ENCODE peak calls at places on chromosome 17, in six cellular contexts. One of them, this sample, is unnamed.

GRCh38 chr17:76540381-76541300 is 797 bp downstream of the PRCD start:
- DNase-seq in EL: peak
- DNase-seq in iPS-NIHi11: peak
- DNase-seq in nucleus accumbens: peak
- DNase-seq in pulmonary artery endothelial cell: peak
- DNase-seq in germinal center: peak
- DNase-seq in this sample: peak

GRCh38 chr17:82037113-82037888 is at the start of gene DCXR:
- DNase-seq in EL: peak
- DNase-seq in iPS-NIHi11: peak
- DNase-seq in nucleus accumbens: peak
- DNase-seq in pulmonary artery endothelial cell: peak
- DNase-seq in germinal center: peak
- DNase-seq in this sample: peak

GRCh38 chr17:82350182-82351030 is 8.6 kb upstream of the TEX19 start:
- DNase-seq in EL: no peak
- DNase-seq in iPS-NIHi11: no peak
- DNase-seq in nucleus accumbens: no peak
- DNase-seq in pulmonary artery endothelial cell: no peak
- DNase-seq in germinal center: peak
- DNase-seq in this sample: no peak

GRCh38 chr17:82424863-82425159 is 6.4 kb upstream of the OGFOD3 start:
- DNase-seq in EL: no peak
- DNase-seq in iPS-NIHi11: no peak
- DNase-seq in nucleus accumbens: no peak
- DNase-seq in pulmonary artery endothelial cell: no peak
- DNase-seq in germinal center: no peak
- DNase-seq in this sample: no peak

GRCh38 chr17:35745749-35746320 is 7.2 kb downstream of the GAS2L2 start:
- DNase-seq in EL: no peak
- DNase-seq in iPS-NIHi11: no peak
- DNase-seq in nucleus accumbens: no peak
- DNase-seq in pulmonary artery endothelial cell: no peak
- DNase-seq in germinal center: no peak
- DNase-seq in this sample: no peak

GRCh38 chr17:56798916-56799315 is 34.8 kb downstream of the C17orf67 start:
- DNase-seq in EL: no peak
- DNase-seq in iPS-NIHi11: peak
- DNase-seq in nucleus accumbens: no peak
- DNase-seq in pulmonary artery endothelial cell: no peak
- DNase-seq in germinal center: no peak
- DNase-seq in this sample: no peak

GRCh38 chr17:1759529-1759928 is 2.3 kb upstream of the SERPINF1 start:
- DNase-seq in EL: no peak
- DNase-seq in iPS-NIHi11: no peak
- DNase-seq in nucleus accumbens: no peak
- DNase-seq in pulmonary artery endothelial cell: no peak
- DNase-seq in germinal center: no peak
- DNase-seq in this sample: no peak

GRCh38 chr17:70588003-70588402 is 418.7 kb downstream of the KCNJ2 start:
- DNase-seq in EL: no peak
- DNase-seq in iPS-NIHi11: no peak
- DNase-seq in nucleus accumbens: no peak
- DNase-seq in pulmonary artery endothelial cell: no peak
- DNase-seq in germinal center: no peak
- DNase-seq in this sample: no peak

GRCh38 chr17:11285946-11286345 is 44.9 kb downstream of the SHISA6 start:
- DNase-seq in EL: no peak
- DNase-seq in iPS-NIHi11: no peak
- DNase-seq in nucleus accumbens: no peak
- DNase-seq in pulmonary artery endothelial cell: no peak
- DNase-seq in germinal center: no peak
- DNase-seq in this sample: no peak

GRCh38 chr17:50270430-50271172 is 3.7 kb upstream of the TMEM92 start:
- DNase-seq in EL: peak
- DNase-seq in iPS-NIHi11: peak
- DNase-seq in nucleus accumbens: no peak
- DNase-seq in pulmonary artery endothelial cell: no peak
- DNase-seq in germinal center: no peak
- DNase-seq in this sample: peak

GRCh38 chr17:15884731-15885130 is 60.2 kb upstream of the ADORA2B start:
- DNase-seq in EL: peak
- DNase-seq in iPS-NIHi11: no peak
- DNase-seq in nucleus accumbens: no peak
- DNase-seq in pulmonary artery endothelial cell: no peak
- DNase-seq in germinal center: no peak
- DNase-seq in this sample: no peak

GRCh38 chr17:32496348-32497078 is 9.7 kb downstream of the CDK5R1 start:
- DNase-seq in EL: peak
- DNase-seq in iPS-NIHi11: no peak
- DNase-seq in nucleus accumbens: no peak
- DNase-seq in pulmonary artery endothelial cell: no peak
- DNase-seq in germinal center: no peak
- DNase-seq in this sample: no peak

GRCh38 chr17:17994271-17994670 is 21.6 kb downstream of the DRC3 start:
- DNase-seq in EL: peak
- DNase-seq in iPS-NIHi11: peak
- DNase-seq in nucleus accumbens: no peak
- DNase-seq in pulmonary artery endothelial cell: no peak
- DNase-seq in germinal center: peak
- DNase-seq in this sample: no peak

GRCh38 chr17:73030501-73030911 is 62.0 kb downstream of the SLC39A11 start:
- DNase-seq in EL: no peak
- DNase-seq in iPS-NIHi11: no peak
- DNase-seq in nucleus accumbens: no peak
- DNase-seq in pulmonary artery endothelial cell: no peak
- DNase-seq in germinal center: no peak
- DNase-seq in this sample: no peak

GRCh38 chr17:80901319-80901718 is 90.3 kb upstream of the CHMP6 start:
- DNase-seq in EL: no peak
- DNase-seq in iPS-NIHi11: no peak
- DNase-seq in nucleus accumbens: no peak
- DNase-seq in pulmonary artery endothelial cell: peak
- DNase-seq in germinal center: no peak
- DNase-seq in this sample: no peak

GRCh38 chr17:63760771-63761539 is 12.4 kb downstream of the CCDC47 start:
- DNase-seq in EL: peak
- DNase-seq in iPS-NIHi11: no peak
- DNase-seq in nucleus accumbens: no peak
- DNase-seq in pulmonary artery endothelial cell: no peak
- DNase-seq in germinal center: no peak
- DNase-seq in this sample: no peak

GRCh38 chr17:56665864-56666263 is 72.4 kb downstream of the NOG start:
- DNase-seq in EL: no peak
- DNase-seq in iPS-NIHi11: no peak
- DNase-seq in nucleus accumbens: no peak
- DNase-seq in pulmonary artery endothelial cell: no peak
- DNase-seq in germinal center: no peak
- DNase-seq in this sample: no peak

GRCh38 chr17:39695089-39695474 is 4.8 kb upstream of the ERBB2 start:
- DNase-seq in EL: no peak
- DNase-seq in iPS-NIHi11: no peak
- DNase-seq in nucleus accumbens: no peak
- DNase-seq in pulmonary artery endothelial cell: no peak
- DNase-seq in germinal center: no peak
- DNase-seq in this sample: no peak

GRCh38 chr17:2195729-2196128 is 107.9 kb downstream of the SMG6 start:
- DNase-seq in EL: no peak
- DNase-seq in iPS-NIHi11: no peak
- DNase-seq in nucleus accumbens: no peak
- DNase-seq in pulmonary artery endothelial cell: no peak
- DNase-seq in germinal center: no peak
- DNase-seq in this sample: no peak

GRCh38 chr17:56943505-56944125 is 17.2 kb downstream of the COIL start:
- DNase-seq in EL: peak
- DNase-seq in iPS-NIHi11: no peak
- DNase-seq in nucleus accumbens: no peak
- DNase-seq in pulmonary artery endothelial cell: no peak
- DNase-seq in germinal center: no peak
- DNase-seq in this sample: no peak

GRCh38 chr17:20955437-20956323 is 87.1 kb downstream of the USP22 start:
- DNase-seq in EL: peak
- DNase-seq in iPS-NIHi11: no peak
- DNase-seq in nucleus accumbens: no peak
- DNase-seq in pulmonary artery endothelial cell: no peak
- DNase-seq in germinal center: no peak
- DNase-seq in this sample: no peak

GRCh38 chr17:17685775-17686291 is 4.6 kb downstream of the RAI1 start:
- DNase-seq in EL: peak
- DNase-seq in iPS-NIHi11: no peak
- DNase-seq in nucleus accumbens: no peak
- DNase-seq in pulmonary artery endothelial cell: peak
- DNase-seq in germinal center: no peak
- DNase-seq in this sample: peak

GRCh38 chr17:39688945-39689344 is 1.1 kb upstream of the PGAP3 start:
- DNase-seq in EL: no peak
- DNase-seq in iPS-NIHi11: peak
- DNase-seq in nucleus accumbens: no peak
- DNase-seq in pulmonary artery endothelial cell: no peak
- DNase-seq in germinal center: no peak
- DNase-seq in this sample: no peak

GRCh38 chr17:57747221-57748017 is 2.3 kb upstream of the CCDC182 start:
- DNase-seq in EL: peak
- DNase-seq in iPS-NIHi11: peak
- DNase-seq in nucleus accumbens: no peak
- DNase-seq in pulmonary artery endothelial cell: peak
- DNase-seq in germinal center: peak
- DNase-seq in this sample: no peak

GRCh38 chr17:83089322-83090156 is 10.1 kb downstream of the METRNL start:
- DNase-seq in EL: no peak
- DNase-seq in iPS-NIHi11: no peak
- DNase-seq in nucleus accumbens: no peak
- DNase-seq in pulmonary artery endothelial cell: no peak
- DNase-seq in germinal center: no peak
- DNase-seq in this sample: no peak

GRCh38 chr17:21304091-21304490 is 19.6 kb downstream of the MAP2K3 start:
- DNase-seq in EL: no peak
- DNase-seq in iPS-NIHi11: peak
- DNase-seq in nucleus accumbens: no peak
- DNase-seq in pulmonary artery endothelial cell: no peak
- DNase-seq in germinal center: no peak
- DNase-seq in this sample: peak

GRCh38 chr17:39152134-39152884 is 872 bp upstream of the PLXDC1 start:
- DNase-seq in EL: no peak
- DNase-seq in iPS-NIHi11: peak
- DNase-seq in nucleus accumbens: peak
- DNase-seq in pulmonary artery endothelial cell: no peak
- DNase-seq in germinal center: no peak
- DNase-seq in this sample: no peak

GRCh38 chr17:32927201-32927723 is 691 bp upstream of the TMEM98 start:
- DNase-seq in EL: peak
- DNase-seq in iPS-NIHi11: no peak
- DNase-seq in nucleus accumbens: no peak
- DNase-seq in pulmonary artery endothelial cell: peak
- DNase-seq in germinal center: no peak
- DNase-seq in this sample: no peak

GRCh38 chr17:35715416-35715815 is 16.0 kb upstream of the RASL10B start:
- DNase-seq in EL: no peak
- DNase-seq in iPS-NIHi11: no peak
- DNase-seq in nucleus accumbens: no peak
- DNase-seq in pulmonary artery endothelial cell: no peak
- DNase-seq in germinal center: no peak
- DNase-seq in this sample: no peak

GRCh38 chr17:39736319-39737165 is 1.2 kb upstream of the GRB7 start:
- DNase-seq in EL: no peak
- DNase-seq in iPS-NIHi11: no peak
- DNase-seq in nucleus accumbens: no peak
- DNase-seq in pulmonary artery endothelial cell: no peak
- DNase-seq in germinal center: no peak
- DNase-seq in this sample: no peak

GRCh38 chr17:1588781-1589585 is 26.4 kb upstream of the PITPNA start:
- DNase-seq in EL: no peak
- DNase-seq in iPS-NIHi11: peak
- DNase-seq in nucleus accumbens: no peak
- DNase-seq in pulmonary artery endothelial cell: no peak
- DNase-seq in germinal center: no peak
- DNase-seq in this sample: no peak

GRCh38 chr17:79951361-79952264 is 84.1 kb downstream of the TBC1D16 start:
- DNase-seq in EL: peak
- DNase-seq in iPS-NIHi11: no peak
- DNase-seq in nucleus accumbens: peak
- DNase-seq in pulmonary artery endothelial cell: no peak
- DNase-seq in germinal center: no peak
- DNase-seq in this sample: peak

GRCh38 chr17:77634710-77635109 is 323.8 kb upstream of the TNRC6C start:
- DNase-seq in EL: no peak
- DNase-seq in iPS-NIHi11: no peak
- DNase-seq in nucleus accumbens: no peak
- DNase-seq in pulmonary artery endothelial cell: no peak
- DNase-seq in germinal center: no peak
- DNase-seq in this sample: peak

GRCh38 chr17:83203073-83203471 is 123.7 kb downstream of the METRNL start:
- DNase-seq in EL: peak
- DNase-seq in iPS-NIHi11: no peak
- DNase-seq in nucleus accumbens: no peak
- DNase-seq in pulmonary artery endothelial cell: no peak
- DNase-seq in germinal center: no peak
- DNase-seq in this sample: peak

GRCh38 chr17:79044462-79044861 is 20.5 kb downstream of the C1QTNF1 start:
- DNase-seq in EL: no peak
- DNase-seq in iPS-NIHi11: no peak
- DNase-seq in nucleus accumbens: no peak
- DNase-seq in pulmonary artery endothelial cell: no peak
- DNase-seq in germinal center: no peak
- DNase-seq in this sample: no peak

GRCh38 chr17:60039509-60040442 is 38.9 kb downstream of the HEATR6 start:
- DNase-seq in EL: no peak
- DNase-seq in iPS-NIHi11: no peak
- DNase-seq in nucleus accumbens: no peak
- DNase-seq in pulmonary artery endothelial cell: no peak
- DNase-seq in germinal center: no peak
- DNase-seq in this sample: no peak

GRCh38 chr17:68832140-68832871 is 122.9 kb downstream of the ABCA8 start:
- DNase-seq in EL: no peak
- DNase-seq in iPS-NIHi11: no peak
- DNase-seq in nucleus accumbens: no peak
- DNase-seq in pulmonary artery endothelial cell: no peak
- DNase-seq in germinal center: no peak
- DNase-seq in this sample: no peak

GRCh38 chr17:59387351-59388069 is 56.1 kb downstream of the YPEL2 start:
- DNase-seq in EL: no peak
- DNase-seq in iPS-NIHi11: no peak
- DNase-seq in nucleus accumbens: no peak
- DNase-seq in pulmonary artery endothelial cell: no peak
- DNase-seq in germinal center: no peak
- DNase-seq in this sample: no peak

GRCh38 chr17:45824475-45824874 is 20.2 kb upstream of the SPPL2C start:
- DNase-seq in EL: no peak
- DNase-seq in iPS-NIHi11: peak
- DNase-seq in nucleus accumbens: no peak
- DNase-seq in pulmonary artery endothelial cell: no peak
- DNase-seq in germinal center: no peak
- DNase-seq in this sample: no peak

This sample was measured in RWPE2.